ENCODE peak calls at places on chromosome 10, in five cellular contexts. G is ovary, D is heart left ventricle, V is transverse colon, P is prostate gland. Z is an unnamed sample.

GRCh38 chr10:96998329-96998888 is 166.3 kb downstream of the LCOR start:
- DNase-seq in P (no peak), D (no peak), V (no peak), G (no peak), Z (no peak)

GRCh38 chr10:98170249-98171117 is 36.0 kb downstream of the R3HCC1L start:
- DNase-seq in P (peak; percentile 49), G (no peak), V (peak; percentile 38), D (peak; percentile 22), Z (peak; percentile 52)

GRCh38 chr10:6065845-6066244 is 3.7 kb upstream of the IL2RA start:
- DNase-seq in V (no peak), D (no peak), P (no peak), G (no peak), Z (no peak)

GRCh38 chr10:81502677-81503359 is 372.2 kb upstream of the NRG3 start:
- DNase-seq in V (no peak), P (no peak), G (no peak), D (peak; percentile 19), Z (peak; percentile 32)

GRCh38 chr10:114908896-114909295 is 29.1 kb upstream of the TRUB1 start:
- DNase-seq in P (no peak), G (no peak), V (no peak), D (no peak), Z (no peak)

GRCh38 chr10:1605999-1606940 is 131.1 kb downstream of the ADARB2 start:
- DNase-seq in G (no peak), D (no peak), V (no peak), P (no peak), Z (no peak)

GRCh38 chr10:24249829-24250415 is 41.0 kb downstream of the KIAA1217 start:
- DNase-seq in V (no peak), P (peak; percentile 36), G (no peak), D (no peak), Z (peak; percentile 51)

GRCh38 chr10:14571866-14572507 is 202.7 kb downstream of the FAM107B start:
- DNase-seq in V (no peak), G (no peak), D (no peak), P (peak; percentile 94), Z (peak; percentile 70)

GRCh38 chr10:105188737-105189463 is 547.8 kb downstream of the SORCS3 start:
- DNase-seq in V (no peak), G (no peak), D (no peak), P (no peak), Z (no peak)

GRCh38 chr10:21171197-21171935 is 274.3 kb upstream of the NEBL start:
- DNase-seq in G (no peak), P (no peak), D (no peak), V (no peak), Z (no peak)

GRCh38 chr10:77673086-77673485 is 35.5 kb upstream of the KCNMA1 start:
- DNase-seq in P (no peak), D (no peak), V (no peak), G (no peak), Z (no peak)

GRCh38 chr10:21473541-21473940 is 51.9 kb downstream of the SKIDA1 start:
- DNase-seq in G (no peak), D (no peak), P (no peak), V (no peak), Z (no peak)

GRCh38 chr10:98168147-98168546 is 33.7 kb downstream of the R3HCC1L start:
- DNase-seq in G (no peak), P (no peak), V (no peak), D (no peak), Z (no peak)

GRCh38 chr10:101939273-101939635 is 95.7 kb upstream of the KCNIP2 start:
- DNase-seq in D (no peak), V (no peak), G (no peak), P (no peak), Z (no peak)

GRCh38 chr10:78412605-78413004 is 378.9 kb downstream of the RPS24 start:
- DNase-seq in V (no peak), G (no peak), P (no peak), D (no peak), Z (no peak)

GRCh38 chr10:124149681-124150080 is 56.3 kb upstream of the CHST15 start:
- DNase-seq in G (peak; percentile 13), P (no peak), V (peak; percentile 35), D (no peak), Z (no peak)

GRCh38 chr10:78437407-78437768 is 403.7 kb downstream of the RPS24 start:
- DNase-seq in D (no peak), G (no peak), V (no peak), P (no peak), Z (no peak)

GRCh38 chr10:103491729-103492364 is 1.7 kb upstream of the NEURL1 start:
- DNase-seq in G (peak; percentile 65), D (no peak), P (no peak), V (no peak), Z (no peak)

GRCh38 chr10:23829556-23829955 is 379.4 kb upstream of the KIAA1217 start:
- DNase-seq in P (no peak), G (no peak), V (no peak), D (no peak), Z (no peak)

GRCh38 chr10:111128331-111129167 is 51.7 kb downstream of the ADRA2A start:
- DNase-seq in P (no peak), D (no peak), G (no peak), V (no peak), Z (no peak)

GRCh38 chr10:92688927-92689662 is 660 bp upstream of the HHEX start:
- DNase-seq in P (peak; percentile 24), V (peak; percentile 34), G (peak; percentile 15), D (peak; percentile 43), Z (peak; percentile 36)

GRCh38 chr10:116848032-116848911 is 1.0 kb upstream of the ENO4 start:
- DNase-seq in D (no peak), V (peak; percentile 24), G (no peak), P (peak; percentile 33), Z (no peak)

GRCh38 chr10:28327494-28327886 is 24.6 kb upstream of the MPP7 start:
- DNase-seq in D (no peak), P (no peak), G (no peak), V (no peak), Z (no peak)

GRCh38 chr10:61662794-61663259 is at the start of gene CABCOCO1:
- DNase-seq in G (peak; percentile 53), D (peak; percentile 71), P (peak; percentile 67), V (peak; percentile 69), Z (peak; percentile 83)
- TF ChIP-seq CTCF in G (no peak), D (no peak), P (no peak), V (no peak), Z (no peak)

GRCh38 chr10:59582779-59583178 is 126.9 kb downstream of the SLC16A9 start:
- DNase-seq in G (no peak), P (no peak), D (no peak), V (no peak), Z (no peak)
- TF ChIP-seq POLR2A in G (no peak), P (no peak), D (no peak), V (no peak), Z (no peak)

GRCh38 chr10:112216151-112216550 is 32.6 kb upstream of the GPAM start:
- DNase-seq in V (no peak), D (no peak), G (no peak), P (no peak), Z (no peak)
- TF ChIP-seq CTCF in V (no peak), D (no peak), G (no peak), P (no peak), Z (no peak)

GRCh38 chr10:69916133-69916532 is 114.4 kb downstream of the COL13A1 start:
- DNase-seq in P (no peak), G (no peak), V (no peak), D (no peak), Z (no peak)

GRCh38 chr10:69912584-69912983 is 110.9 kb downstream of the COL13A1 start:
- DNase-seq in G (peak; percentile 34), V (peak; percentile 55), D (no peak), P (peak; percentile 50), Z (no peak)

GRCh38 chr10:69911571-69912528 is 110.1 kb downstream of the COL13A1 start:
- DNase-seq in D (no peak), P (peak; percentile 87), V (no peak), G (peak; percentile 33), Z (peak; percentile 67)

GRCh38 chr10:69913586-69913985 is 111.9 kb downstream of the COL13A1 start:
- DNase-seq in G (no peak), P (no peak), V (no peak), D (no peak), Z (no peak)

GRCh38 chr10:69914373-69915268 is 112.9 kb downstream of the COL13A1 start:
- DNase-seq in D (peak; percentile 79), V (peak; percentile 78), P (peak; percentile 75), G (peak; percentile 74), Z (peak; percentile 89)
- TF ChIP-seq POLR2A in D (no peak), V (no peak), P (no peak), G (no peak), Z (no peak)

DNA sequence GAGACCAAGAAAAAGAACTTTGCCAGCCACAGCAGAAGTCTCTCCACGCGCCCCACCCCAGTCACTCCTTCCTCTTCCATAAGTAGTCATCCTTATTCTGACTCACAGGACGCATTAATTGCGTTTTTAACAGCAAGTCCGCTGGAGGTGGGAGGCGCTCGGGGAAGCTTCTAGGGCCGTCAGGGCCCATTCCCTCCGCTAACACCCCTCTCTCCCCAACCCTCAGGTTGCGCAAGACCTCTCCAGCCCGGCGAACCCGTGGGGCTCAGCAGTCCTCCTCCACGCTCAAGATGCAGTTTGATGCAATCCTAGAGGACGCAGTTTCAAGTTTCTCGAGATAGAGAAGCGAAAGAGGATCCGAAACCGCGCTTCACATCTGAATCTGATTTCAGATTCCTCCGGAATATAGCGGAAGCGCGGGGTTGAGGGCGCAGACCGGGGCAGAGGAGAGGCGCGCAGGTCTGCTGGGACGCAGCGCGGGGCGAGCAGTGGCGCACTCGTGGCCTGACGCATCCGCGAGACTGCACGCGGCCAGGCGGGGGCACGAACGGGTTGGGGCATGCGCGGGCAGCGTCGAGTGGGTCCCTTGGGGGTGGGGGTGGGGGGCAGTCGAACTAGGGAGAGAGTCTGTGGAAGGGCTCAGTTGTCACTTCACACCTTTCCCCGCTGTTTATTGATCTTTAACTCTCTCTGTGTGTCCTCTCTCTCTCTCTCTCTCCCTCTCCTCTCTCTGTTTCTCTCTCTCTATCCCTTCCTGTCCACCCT is 37.8 kb upstream of the PSAP start:
- DNase-seq in D (peak; percentile 89), G (peak; percentile 88), P (peak; percentile 34), V (peak; percentile 78), Z (peak; percentile 83)
- TF ChIP-seq CTCF in D (no peak), G (no peak), P (no peak), V (no peak), Z (no peak)